ENCODE peak calls at places on chromosomes 16 and 17, in seven cellular contexts. M, Q, X, F, R, D and L are unnamed samples.

GRCh38 chr17:82080048-82080788 is 14.6 kb upstream of the DUS1L start:
- DNase-seq in X (no peak), M (no peak), R (no peak), Q (no peak), F (no peak), D (no peak), L (no peak)

GRCh38 chr17:2551928-2552327 is 40.2 kb upstream of the METTL16 start:
- DNase-seq in F (no peak), D (no peak), M (no peak), Q (no peak), R (no peak), X (no peak), L (no peak)

GRCh38 chr17:41962768-41963434 is 3.7 kb upstream of the CNP start:
- DNase-seq in X (no peak), F (peak; percentile 17), R (peak; percentile 88), D (peak; percentile 75), Q (peak; percentile 64), M (peak; percentile 79), L (peak; percentile 87)

GRCh38 chr17:65485388-65486299 is 75.8 kb downstream of the AXIN2 start:
- DNase-seq in X (no peak), M (no peak), R (no peak), Q (peak; percentile 64), D (peak; percentile 83), F (no peak), L (no peak)

GRCh38 chr16:65889533-65889966 is 476.9 kb upstream of the CDH5 start:
- DNase-seq in X (no peak), D (no peak), F (no peak), M (no peak), R (no peak), Q (peak; percentile 16), L (no peak)

GRCh38 chr16:89711601-89712475 is 8.9 kb downstream of the VPS9D1 start:
- DNase-seq in F (peak; percentile 65), Q (peak; percentile 66), R (peak; percentile 85), X (no peak), M (peak; percentile 66), D (no peak), L (peak; percentile 40)

GRCh38 chr17:68759343-68760140 is 158.4 kb upstream of the FAM20A start:
- DNase-seq in M (peak; percentile 92), F (no peak), D (peak; percentile 90), X (peak; percentile 56), R (peak; percentile 64), Q (peak; percentile 91), L (peak; percentile 79)

GRCh38 chr17:75822119-75822799 is 21.9 kb downstream of the UNC13D start:
- DNase-seq in D (peak; percentile 35), F (no peak), X (no peak), M (no peak), Q (no peak), R (peak; percentile 72), L (peak; percentile 68)

GRCh38 chr16:57608462-57609113 is 19.8 kb upstream of the ADGRG1 start:
- DNase-seq in X (no peak), D (peak; percentile 27), F (no peak), Q (no peak), R (peak; percentile 54), M (no peak), L (no peak)

GRCh38 chr17:69763503-69763902 is 311.5 kb upstream of the KCNJ16 start:
- DNase-seq in X (no peak), M (no peak), D (no peak), F (no peak), R (no peak), Q (peak; percentile 34), L (no peak)

GRCh38 chr17:77035526-77035925 is 105.2 kb upstream of the SEC14L1 start:
- DNase-seq in R (no peak), F (no peak), X (no peak), M (no peak), D (no peak), Q (no peak), L (no peak)

GRCh38 chr17:75689441-75689873 is 22.3 kb downstream of the SAP30BP start:
- DNase-seq in X (no peak), F (no peak), Q (no peak), R (peak; percentile 64), M (no peak), D (no peak), L (no peak)

GRCh38 chr17:17117923-17118322 is 75.7 kb downstream of the MPRIP start:
- DNase-seq in D (no peak), M (no peak), Q (no peak), F (no peak), X (no peak), R (no peak), L (no peak)

GRCh38 chr17:8470447-8471047 is 34.9 kb downstream of the NDEL1 start:
- DNase-seq in R (no peak), X (no peak), M (no peak), F (no peak), Q (no peak), D (no peak), L (no peak)

GRCh38 chr16:2115591-2115973 is 20.1 kb downstream of the PKD1 start:
- DNase-seq in Q (no peak), D (no peak), M (no peak), F (no peak), X (no peak), R (no peak), L (no peak)

GRCh38 chr16:11181889-11182279 is 74.1 kb downstream of the SOCS1 start:
- DNase-seq in M (peak; percentile 45), F (no peak), X (no peak), D (peak; percentile 74), R (no peak), Q (no peak), L (no peak)

GRCh38 chr17:66347661-66348604 is 45.5 kb downstream of the PRKCA start:
- DNase-seq in D (peak; percentile 45), X (no peak), M (no peak), Q (no peak), R (no peak), F (no peak), L (peak; percentile 31)

GRCh38 chr17:50165466-50165865 is 339 bp upstream of the SGCA start:
- DNase-seq in F (no peak), R (no peak), Q (no peak), X (no peak), M (no peak), D (no peak), L (no peak)

GRCh38 chr17:32955155-32955554 is 27.2 kb downstream of the TMEM98 start:
- DNase-seq in M (no peak), F (no peak), R (no peak), D (no peak), Q (no peak), X (no peak), L (no peak)

GRCh38 chr17:39626171-39626670 is 531 bp upstream of the PPP1R1B start:
- DNase-seq in M (no peak), F (no peak), R (no peak), Q (no peak), X (no peak), D (no peak), L (no peak)

GRCh38 chr17:52158450-52159042 is at the start of gene CA10:
- DNase-seq in F (no peak), R (no peak), X (no peak), Q (no peak), D (no peak), M (no peak), L (peak; percentile 0)

GRCh38 chr17:35086931-35087573 is 23.5 kb upstream of the RFFL start:
- DNase-seq in F (no peak), D (no peak), R (no peak), M (no peak), Q (no peak), X (no peak), L (no peak)

GRCh38 chr16:89200124-89200849 is at the start of gene SLC22A31:
- DNase-seq in X (no peak), F (no peak), D (peak; percentile 76), M (no peak), Q (no peak), R (no peak), L (no peak)

GRCh38 chr17:10646393-10646990 is 10.6 kb downstream of the MYH3 start:
- DNase-seq in Q (peak; percentile 64), F (peak; percentile 39), M (peak; percentile 73), R (peak; percentile 89), D (peak; percentile 63), X (no peak), L (peak; percentile 37)

GRCh38 chr17:76276461-76277299 is 11.5 kb downstream of the UBALD2 start:
- DNase-seq in X (peak; percentile 34), Q (no peak), D (no peak), R (no peak), F (no peak), M (no peak), L (no peak)

GRCh38 chr17:76710863-76711611 is at the start of gene MXRA7:
- DNase-seq in R (peak; percentile 86), F (peak; percentile 54), X (no peak), Q (peak; percentile 61), M (no peak), D (peak; percentile 76), L (peak; percentile 37)

GRCh38 chr16:27690604-27691003 is 140.7 kb downstream of the KATNIP start:
- DNase-seq in X (no peak), D (no peak), R (no peak), F (no peak), M (peak; percentile 25), Q (peak; percentile 28), L (no peak)

GRCh38 chr17:17729620-17730249 is 48.5 kb downstream of the RAI1 start:
- DNase-seq in Q (no peak), M (peak; percentile 51), X (no peak), D (no peak), F (peak; percentile 18), R (peak; percentile 81), L (no peak)

GRCh38 chr16:87316923-87317765 is at the start of gene C16orf95:
- DNase-seq in R (peak; percentile 98), F (peak; percentile 95), X (peak; percentile 49), M (peak; percentile 94), Q (peak; percentile 95), D (peak; percentile 96), L (peak; percentile 95)

GRCh38 chr16:63695347-63695746 is 1426.5 kb downstream of the CDH11 start:
- DNase-seq in D (no peak), R (no peak), F (no peak), Q (no peak), M (no peak), X (no peak), L (no peak)

GRCh38 chr17:44216173-44216572 is 3.3 kb downstream of the UBTF start:
- DNase-seq in R (no peak), F (no peak), Q (no peak), D (no peak), X (no peak), M (no peak), L (no peak)

GRCh38 chr16:70473446-70474319 is 19.3 kb downstream of the FCSK start:
- DNase-seq in X (no peak), Q (no peak), M (no peak), R (no peak), D (no peak), F (no peak), L (no peak)

GRCh38 chr16:29745853-29746345 is at the start of gene C16orf54:
- DNase-seq in D (peak; percentile 89), F (peak; percentile 97), X (no peak), R (peak; percentile 96), M (peak; percentile 96), Q (no peak), L (no peak)

GRCh38 chr17:3034578-3034920 is 28.9 kb downstream of the OR1D5 start:
- DNase-seq in D (no peak), M (no peak), F (no peak), Q (no peak), X (no peak), R (peak; percentile 58), L (no peak)

GRCh38 chr17:80872011-80872929 is 119.4 kb upstream of the CHMP6 start:
- DNase-seq in Q (no peak), D (peak; percentile 22), R (no peak), F (no peak), X (no peak), M (no peak), L (peak; percentile 54)

GRCh38 chr16:86620184-86620583 is 41.8 kb downstream of the FOXL1 start:
- DNase-seq in X (no peak), F (no peak), Q (no peak), M (no peak), R (no peak), D (no peak), L (no peak)